ENCODE peak calls at places on chromosomes 5 and 9, in four cellular contexts. One of them, this sample, is unnamed.

GRCh38 chr5:57335092-57335491 is 147.5 kb downstream of the ACTBL2 start:
- DNase-seq in breast epithelium: no peak
- DNase-seq in ovary: no peak
- DNase-seq in tibial nerve: no peak
- DNase-seq in this sample: no peak

GRCh38 chr5:76657683-76658311 is 34.6 kb upstream of the F2RL2 start:
- DNase-seq in tibial nerve: no peak
- DNase-seq in breast epithelium: no peak
- DNase-seq in ovary: no peak
- DNase-seq in this sample: no peak

GRCh38 chr5:143992461-143992860 is 178.0 kb downstream of the YIPF5 start:
- DNase-seq in ovary: no peak
- DNase-seq in tibial nerve: no peak
- DNase-seq in breast epithelium: no peak
- DNase-seq in this sample: no peak

GRCh38 chr5:7396169-7397004 is 449 bp downstream of the ADCY2 start:
- DNase-seq in tibial nerve: no peak
- DNase-seq in breast epithelium: no peak
- DNase-seq in ovary: peak; percentile 24
- DNase-seq in this sample: peak; percentile 22

GRCh38 chr9:6552033-6552737 is 93.3 kb downstream of the GLDC start:
- DNase-seq in ovary: no peak
- DNase-seq in tibial nerve: no peak
- DNase-seq in breast epithelium: no peak
- DNase-seq in this sample: no peak

GRCh38 chr9:38724749-38725148 is 4.8 kb upstream of the FAM240B start:
- DNase-seq in breast epithelium: no peak
- DNase-seq in ovary: no peak
- DNase-seq in tibial nerve: no peak
- DNase-seq in this sample: no peak

GRCh38 chr5:68303038-68303738 is 87.6 kb downstream of the PIK3R1 start:
- DNase-seq in ovary: no peak
- DNase-seq in tibial nerve: no peak
- DNase-seq in breast epithelium: no peak
- DNase-seq in this sample: no peak

GRCh38 chr9:6938873-6939272 is 181.1 kb downstream of the KDM4C start:
- DNase-seq in breast epithelium: no peak
- DNase-seq in ovary: no peak
- DNase-seq in tibial nerve: no peak
- DNase-seq in this sample: no peak

GRCh38 chr5:109455598-109456096 is 45.9 kb upstream of the PJA2 start:
- DNase-seq in breast epithelium: peak; percentile 85
- DNase-seq in ovary: peak; percentile 18
- DNase-seq in tibial nerve: peak; percentile 48
- DNase-seq in this sample: peak; percentile 6

GRCh38 chr9:117414906-117415583 is at the start of gene ASTN2:
- DNase-seq in breast epithelium: no peak
- DNase-seq in tibial nerve: no peak
- DNase-seq in ovary: no peak
- DNase-seq in this sample: peak; percentile 51

GRCh38 chr9:121788686-121789366 is 137.4 kb downstream of the DAB2IP start:
- DNase-seq in breast epithelium: no peak
- DNase-seq in ovary: no peak
- DNase-seq in tibial nerve: no peak
- DNase-seq in this sample: no peak

GRCh38 chr9:134768332-134769083 is 112.1 kb upstream of the FCN2 start:
- DNase-seq in tibial nerve: no peak
- DNase-seq in breast epithelium: no peak
- DNase-seq in ovary: no peak
- DNase-seq in this sample: peak; percentile 14

GRCh38 chr5:151288180-151288579 is 15.4 kb downstream of the SLC36A3 start:
- DNase-seq in breast epithelium: no peak
- DNase-seq in ovary: no peak
- DNase-seq in tibial nerve: no peak
- DNase-seq in this sample: no peak

GRCh38 chr9:113572076-113572861 is 108.7 kb downstream of the RGS3 start:
- DNase-seq in ovary: peak; percentile 7
- DNase-seq in breast epithelium: no peak
- DNase-seq in tibial nerve: no peak
- DNase-seq in this sample: peak; percentile 4
- H3K4me1 ChIP-seq in ovary: peaks cover 11% of the 10 kb centered on the region
- H3K4me1 ChIP-seq in breast epithelium: no peaks in the 10 kb centered on the region
- H3K4me1 ChIP-seq in tibial nerve: no peaks in the 10 kb centered on the region
- H3K4me1 ChIP-seq in this sample: peaks cover 50% of the 10 kb centered on the region

DNA sequence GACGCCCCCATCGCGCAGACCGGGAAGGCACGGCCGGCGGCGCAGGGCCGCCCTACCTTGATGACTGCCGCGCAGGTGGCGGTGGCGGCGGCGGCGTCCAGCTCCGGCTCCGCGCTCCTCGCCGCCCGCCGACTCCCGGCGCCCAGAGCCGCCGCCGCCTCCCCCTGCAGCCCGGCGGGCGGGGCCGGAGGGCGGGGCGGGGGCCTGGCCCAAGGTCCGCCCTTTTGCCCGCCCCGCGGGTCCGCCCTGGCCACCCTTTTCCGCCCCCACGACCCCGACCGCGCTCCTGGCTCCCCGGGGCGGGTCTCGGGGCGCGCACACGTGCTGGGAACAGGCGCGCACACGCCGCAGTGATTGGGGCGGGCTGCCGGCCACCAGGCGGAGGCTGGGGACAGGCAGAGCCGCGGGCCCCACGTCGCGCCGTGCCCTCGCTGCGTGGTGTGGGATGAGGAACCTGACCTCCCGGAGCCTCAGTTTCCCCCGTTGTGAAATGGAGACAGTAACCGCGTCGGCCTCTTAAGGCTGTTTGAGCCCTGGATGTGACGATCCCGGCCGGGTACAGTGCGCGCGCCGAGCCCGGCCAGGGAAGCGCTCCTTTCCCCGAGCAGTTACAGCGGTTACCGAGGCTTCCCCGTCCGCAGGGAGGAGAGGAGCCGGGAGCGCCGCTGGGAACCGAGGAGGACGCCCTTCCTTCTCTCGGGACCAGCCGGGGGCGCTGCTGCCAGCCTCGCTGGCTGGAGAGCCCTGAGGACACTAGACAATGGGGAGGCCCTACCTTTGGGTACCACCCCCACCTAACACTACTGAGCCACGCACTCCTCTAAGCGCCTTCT is at the start of gene CORO2A:
- DNase-seq in breast epithelium: peak; percentile 40
- DNase-seq in tibial nerve: peak; percentile 32
- DNase-seq in ovary: peak; percentile 47
- DNase-seq in this sample: peak; percentile 68
- TF ChIP-seq POLR2A in breast epithelium: no peak
- TF ChIP-seq POLR2A in tibial nerve: peak; percentile 47
- TF ChIP-seq POLR2A in ovary: no peak
- TF ChIP-seq POLR2A in this sample: peak; percentile 37

GRCh38 chr5:142795246-142795645 is 25.1 kb downstream of the ARHGAP26 start:
- DNase-seq in breast epithelium: no peak
- DNase-seq in ovary: no peak
- DNase-seq in tibial nerve: no peak
- DNase-seq in this sample: no peak

GRCh38 chr5:142796492-142797109 is 26.4 kb downstream of the ARHGAP26 start:
- DNase-seq in ovary: no peak
- DNase-seq in tibial nerve: no peak
- DNase-seq in breast epithelium: no peak
- DNase-seq in this sample: no peak

GRCh38 chr5:142798099-142798768 is 28.1 kb downstream of the ARHGAP26 start:
- DNase-seq in ovary: no peak
- DNase-seq in tibial nerve: peak; percentile 48
- DNase-seq in breast epithelium: no peak
- DNase-seq in this sample: no peak

GRCh38 chr5:142794527-142794926 is 24.4 kb downstream of the ARHGAP26 start:
- DNase-seq in ovary: no peak
- DNase-seq in tibial nerve: no peak
- DNase-seq in breast epithelium: no peak
- DNase-seq in this sample: no peak

GRCh38 chr5:142797420-142797819 is 27.2 kb downstream of the ARHGAP26 start:
- DNase-seq in breast epithelium: no peak
- DNase-seq in tibial nerve: no peak
- DNase-seq in ovary: no peak
- DNase-seq in this sample: no peak
- H3K4me1 ChIP-seq in breast epithelium: no peaks in the 10 kb centered on the region
- H3K4me1 ChIP-seq in tibial nerve: peaks cover 12% of the 10 kb centered on the region
- H3K4me1 ChIP-seq in ovary: no peaks in the 10 kb centered on the region
- H3K4me1 ChIP-seq in this sample: peaks cover 8% of the 10 kb centered on the region

DNA sequence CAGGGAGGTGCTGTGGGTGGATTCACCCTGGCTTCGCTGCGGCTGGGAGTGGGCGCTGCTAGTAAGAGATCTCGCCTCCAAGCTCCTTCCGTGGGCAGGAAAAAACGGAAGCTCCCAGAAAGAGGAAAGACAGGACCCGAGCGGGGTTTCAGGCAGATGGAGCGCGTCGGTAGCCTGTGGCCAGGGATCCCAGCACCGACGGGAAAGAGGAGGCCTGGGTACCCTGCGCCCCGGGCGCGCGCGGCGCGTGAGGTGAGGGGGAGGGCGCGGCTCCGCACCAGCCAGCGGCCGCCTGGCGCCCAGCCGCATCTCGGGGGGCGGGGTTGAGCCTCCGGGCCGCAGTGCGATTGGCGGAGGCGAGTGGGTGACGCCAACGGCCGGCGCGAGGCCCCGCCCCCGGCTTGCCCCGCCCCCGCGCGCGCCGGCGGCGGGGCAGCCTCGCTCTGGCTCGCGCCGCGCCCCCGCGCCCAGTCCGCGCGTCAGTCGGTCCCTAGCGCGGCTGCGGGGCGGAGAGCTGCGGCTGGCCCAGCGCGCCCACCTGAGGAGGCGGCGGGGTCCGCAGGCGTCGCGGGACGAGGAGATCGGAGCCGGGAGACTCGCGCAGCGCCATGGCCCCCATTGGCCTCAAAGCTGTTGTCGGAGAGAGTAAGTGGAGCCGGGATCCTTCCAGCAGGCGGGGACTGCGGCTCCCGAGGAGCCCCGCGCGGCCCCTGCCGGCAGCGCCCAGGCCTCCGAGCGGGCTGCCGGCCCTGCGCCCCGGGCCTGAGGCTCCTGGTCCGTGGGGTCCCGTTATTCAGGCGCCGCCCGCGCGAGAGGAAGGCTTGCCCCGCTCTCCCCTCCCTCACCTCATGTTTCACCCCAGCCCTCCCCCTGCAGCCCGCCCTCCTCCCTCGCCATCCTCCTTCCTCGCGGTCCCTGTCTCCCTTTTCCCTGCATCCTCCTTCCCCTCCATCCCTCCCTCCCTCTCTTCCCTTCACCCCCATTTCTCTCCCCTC is at the start of gene STXBP1:
- DNase-seq in breast epithelium: peak; percentile 80
- DNase-seq in ovary: peak; percentile 91
- DNase-seq in tibial nerve: peak; percentile 79
- DNase-seq in this sample: peak; percentile 90
- TF ChIP-seq POLR2A in breast epithelium: no peak
- TF ChIP-seq POLR2A in ovary: peak; percentile 95
- TF ChIP-seq POLR2A in tibial nerve: peak; percentile 96
- TF ChIP-seq POLR2A in this sample: peak; percentile 69

GRCh38 chr9:126613656-126614055 is at the start of gene LMX1B:
- DNase-seq in ovary: no peak
- DNase-seq in tibial nerve: no peak
- DNase-seq in breast epithelium: peak; percentile 59
- DNase-seq in this sample: peak; percentile 51

GRCh38 chr9:126612813-126613641 is 701 bp upstream of the LMX1B start:
- DNase-seq in breast epithelium: no peak
- DNase-seq in ovary: no peak
- DNase-seq in tibial nerve: no peak
- DNase-seq in this sample: no peak

GRCh38 chr9:126611188-126611587 is 2.5 kb upstream of the LMX1B start:
- DNase-seq in breast epithelium: no peak
- DNase-seq in tibial nerve: no peak
- DNase-seq in ovary: no peak
- DNase-seq in this sample: no peak

GRCh38 chr9:126612329-126612812 is 1.4 kb upstream of the LMX1B start:
- DNase-seq in breast epithelium: no peak
- DNase-seq in ovary: no peak
- DNase-seq in tibial nerve: no peak
- DNase-seq in this sample: no peak

DNA sequence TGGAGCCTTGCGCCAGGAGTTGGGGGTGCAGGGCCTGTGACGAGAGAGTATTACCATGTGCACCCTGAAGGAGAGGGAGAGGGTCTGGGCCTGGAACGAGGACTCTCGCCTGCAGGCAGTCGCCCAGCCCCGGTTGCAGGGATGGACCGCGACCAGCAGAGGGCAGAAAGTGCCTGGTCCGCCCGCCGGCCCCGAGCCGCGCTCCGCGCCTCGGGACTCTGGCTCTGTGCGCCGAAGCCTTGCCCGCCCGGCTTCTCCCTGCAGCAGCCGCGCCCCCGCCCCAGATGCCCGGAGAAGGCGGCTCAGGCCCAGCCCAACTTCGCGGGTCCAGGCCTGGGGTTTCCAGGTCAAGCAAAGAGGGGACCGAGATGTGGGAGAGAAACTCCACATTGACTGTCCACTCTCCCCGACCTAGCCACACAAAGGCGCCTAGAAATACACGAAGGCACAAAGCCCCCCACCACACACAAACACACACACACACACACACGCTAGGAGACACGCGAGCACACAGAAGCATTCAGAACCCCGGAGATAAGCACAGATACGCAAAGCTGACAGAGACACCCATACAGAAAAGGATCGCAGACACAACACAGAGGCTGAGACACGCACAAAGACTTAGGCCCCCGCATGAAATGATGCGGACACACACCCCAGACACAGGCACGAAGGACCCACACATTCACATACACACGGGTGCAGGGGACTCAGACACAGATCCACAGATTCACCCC is 2.0 kb upstream of the LMX1B start:
- DNase-seq in ovary: peak; percentile 50
- DNase-seq in tibial nerve: peak; percentile 55
- DNase-seq in breast epithelium: no peak
- DNase-seq in this sample: peak; percentile 76
- H3K4me1 ChIP-seq in ovary: peaks cover 10% of the 10 kb centered on the region
- H3K4me1 ChIP-seq in tibial nerve: peaks cover 17% of the 10 kb centered on the region
- H3K4me1 ChIP-seq in breast epithelium: peaks cover 11% of the 10 kb centered on the region
- H3K4me1 ChIP-seq in this sample: peaks cover 36% of the 10 kb centered on the region

GRCh38 chr9:136526625-136527066 is 19.2 kb downstream of the NOTCH1 start:
- DNase-seq in ovary: no peak
- DNase-seq in breast epithelium: no peak
- DNase-seq in tibial nerve: no peak
- DNase-seq in this sample: peak; percentile 47
- TF ChIP-seq POLR2A in ovary: no peak
- TF ChIP-seq POLR2A in breast epithelium: no peak
- TF ChIP-seq POLR2A in tibial nerve: no peak
- TF ChIP-seq POLR2A in this sample: no peak

GRCh38 chr5:43425965-43426364 is 13.8 kb upstream of the CCL28 start:
- DNase-seq in breast epithelium: no peak
- DNase-seq in ovary: no peak
- DNase-seq in tibial nerve: no peak
- DNase-seq in this sample: no peak
- H3K4me1 ChIP-seq in breast epithelium: no peaks in the 10 kb centered on the region
- H3K4me1 ChIP-seq in ovary: no peaks in the 10 kb centered on the region
- H3K4me1 ChIP-seq in tibial nerve: no peaks in the 10 kb centered on the region
- H3K4me1 ChIP-seq in this sample: peaks cover 25% of the 10 kb centered on the region

GRCh38 chr5:181234455-181235306 is 9.0 kb downstream of the RACK1 start:
- DNase-seq in breast epithelium: no peak
- DNase-seq in tibial nerve: no peak
- DNase-seq in ovary: no peak
- DNase-seq in this sample: no peak
- TF ChIP-seq POLR2A in breast epithelium: no peak
- TF ChIP-seq POLR2A in tibial nerve: no peak
- TF ChIP-seq POLR2A in ovary: no peak
- TF ChIP-seq POLR2A in this sample: peak; percentile 9